ENCODE peak calls at places on chromosomes 7 and 10, in eight cellular contexts. One of them, this sample, is unnamed. For H3K4me1, the result is how much of the 10 kb centered on the place peaks cover.

GRCh38 chr7:157848508-157849340 is 511.9 kb downstream of the DNAJB6 start:
- DNase-seq in breast epithelium: no peak
- DNase-seq in upper lobe of left lung: no peak
- DNase-seq in sigmoid colon: no peak
- DNase-seq in ascending aorta: no peak
- DNase-seq in lower lobe of right lung: no peak
- DNase-seq in ovary: no peak
- DNase-seq in heart right ventricle: no peak
- DNase-seq in this sample: no peak

GRCh38 chr7:70502117-70502516 is 629.8 kb upstream of the GALNT17 start:
- DNase-seq in breast epithelium: no peak
- DNase-seq in upper lobe of left lung: no peak
- DNase-seq in sigmoid colon: no peak
- DNase-seq in ascending aorta: no peak
- DNase-seq in lower lobe of right lung: no peak
- DNase-seq in ovary: no peak
- DNase-seq in heart right ventricle: no peak
- DNase-seq in this sample: no peak

GRCh38 chr7:37920619-37921339 is at the start of gene EPDR1:
- DNase-seq in breast epithelium: peak
- DNase-seq in upper lobe of left lung: peak
- DNase-seq in sigmoid colon: peak
- DNase-seq in ascending aorta: no peak
- DNase-seq in lower lobe of right lung: peak
- DNase-seq in ovary: peak
- DNase-seq in heart right ventricle: peak
- DNase-seq in this sample: peak

GRCh38 chr10:122348951-122349361 is 25.6 kb upstream of the PLEKHA1 start:
- DNase-seq in breast epithelium: no peak
- DNase-seq in upper lobe of left lung: no peak
- DNase-seq in sigmoid colon: no peak
- DNase-seq in ascending aorta: no peak
- DNase-seq in lower lobe of right lung: no peak
- DNase-seq in ovary: no peak
- DNase-seq in heart right ventricle: no peak
- DNase-seq in this sample: no peak

GRCh38 chr10:131391991-131392390 is 80.5 kb upstream of the TCERG1L start:
- DNase-seq in breast epithelium: no peak
- DNase-seq in upper lobe of left lung: no peak
- DNase-seq in sigmoid colon: no peak
- DNase-seq in ascending aorta: no peak
- DNase-seq in lower lobe of right lung: no peak
- DNase-seq in ovary: no peak
- DNase-seq in heart right ventricle: no peak
- DNase-seq in this sample: no peak

GRCh38 chr10:80669485-80669884 is 131.8 kb downstream of the SH2D4B start:
- DNase-seq in breast epithelium: no peak
- DNase-seq in upper lobe of left lung: no peak
- DNase-seq in sigmoid colon: no peak
- DNase-seq in ascending aorta: no peak
- DNase-seq in lower lobe of right lung: no peak
- DNase-seq in ovary: no peak
- DNase-seq in heart right ventricle: no peak
- DNase-seq in this sample: no peak

GRCh38 chr10:53314856-53315255 is 542.3 kb upstream of the MBL2 start:
- DNase-seq in breast epithelium: no peak
- DNase-seq in upper lobe of left lung: no peak
- DNase-seq in sigmoid colon: no peak
- DNase-seq in ascending aorta: no peak
- DNase-seq in lower lobe of right lung: no peak
- DNase-seq in ovary: no peak
- DNase-seq in heart right ventricle: no peak
- DNase-seq in this sample: no peak

GRCh38 chr7:75054744-75055527 is 18.7 kb downstream of the RCC1L start:
- DNase-seq in breast epithelium: peak
- DNase-seq in upper lobe of left lung: peak
- DNase-seq in sigmoid colon: peak
- DNase-seq in ascending aorta: peak
- DNase-seq in lower lobe of right lung: peak
- DNase-seq in ovary: peak
- DNase-seq in heart right ventricle: peak
- DNase-seq in this sample: peak

GRCh38 chr10:33381897-33382578 is 47.6 kb upstream of the NRP1 start:
- DNase-seq in breast epithelium: no peak
- DNase-seq in upper lobe of left lung: no peak
- DNase-seq in sigmoid colon: no peak
- DNase-seq in ascending aorta: no peak
- DNase-seq in lower lobe of right lung: no peak
- DNase-seq in ovary: no peak
- DNase-seq in heart right ventricle: no peak
- DNase-seq in this sample: no peak

GRCh38 chr7:69683002-69683401 is 84.7 kb downstream of the AUTS2 start:
- DNase-seq in breast epithelium: peak
- DNase-seq in upper lobe of left lung: no peak
- DNase-seq in sigmoid colon: no peak
- DNase-seq in ascending aorta: no peak
- DNase-seq in lower lobe of right lung: no peak
- DNase-seq in ovary: no peak
- DNase-seq in heart right ventricle: no peak
- DNase-seq in this sample: no peak

GRCh38 chr7:128918266-128918665 is 7.8 kb upstream of the KCP start:
- DNase-seq in breast epithelium: no peak
- DNase-seq in upper lobe of left lung: peak
- DNase-seq in sigmoid colon: peak
- DNase-seq in ascending aorta: no peak
- DNase-seq in lower lobe of right lung: no peak
- DNase-seq in ovary: no peak
- DNase-seq in heart right ventricle: no peak
- DNase-seq in this sample: peak

GRCh38 chr10:80506189-80506575 is 31.5 kb upstream of the SH2D4B start:
- DNase-seq in breast epithelium: no peak
- DNase-seq in upper lobe of left lung: peak
- DNase-seq in sigmoid colon: no peak
- DNase-seq in ascending aorta: no peak
- DNase-seq in lower lobe of right lung: no peak
- DNase-seq in ovary: no peak
- DNase-seq in heart right ventricle: no peak
- DNase-seq in this sample: no peak

GRCh38 chr7:30281791-30282190 is 2.6 kb upstream of the ZNRF2 start:
- DNase-seq in breast epithelium: no peak
- DNase-seq in upper lobe of left lung: no peak
- DNase-seq in sigmoid colon: no peak
- DNase-seq in ascending aorta: no peak
- DNase-seq in lower lobe of right lung: no peak
- DNase-seq in ovary: no peak
- DNase-seq in heart right ventricle: no peak
- DNase-seq in this sample: no peak

GRCh38 chr10:98361131-98361633 is 53.8 kb downstream of the PYROXD2 start:
- DNase-seq in breast epithelium: peak
- DNase-seq in upper lobe of left lung: peak
- DNase-seq in sigmoid colon: peak
- DNase-seq in ascending aorta: peak
- DNase-seq in lower lobe of right lung: peak
- DNase-seq in ovary: peak
- DNase-seq in heart right ventricle: peak
- DNase-seq in this sample: peak

GRCh38 chr10:43380610-43381222 is 9.3 kb downstream of the FXYD4 start:
- DNase-seq in breast epithelium: no peak
- DNase-seq in upper lobe of left lung: no peak
- DNase-seq in sigmoid colon: peak
- DNase-seq in ascending aorta: no peak
- DNase-seq in lower lobe of right lung: no peak
- DNase-seq in ovary: no peak
- DNase-seq in heart right ventricle: no peak
- DNase-seq in this sample: no peak

GRCh38 chr10:121540773-121541395 is 57.4 kb downstream of the FGFR2 start:
- DNase-seq in breast epithelium: no peak
- DNase-seq in upper lobe of left lung: no peak
- DNase-seq in sigmoid colon: no peak
- DNase-seq in ascending aorta: no peak
- DNase-seq in lower lobe of right lung: no peak
- DNase-seq in ovary: no peak
- DNase-seq in heart right ventricle: no peak
- DNase-seq in this sample: no peak

GRCh38 chr7:110119883-110120581 is 970.9 kb upstream of the LRRN3 start:
- DNase-seq in breast epithelium: no peak
- DNase-seq in upper lobe of left lung: no peak
- DNase-seq in sigmoid colon: no peak
- DNase-seq in ascending aorta: no peak
- DNase-seq in lower lobe of right lung: no peak
- DNase-seq in ovary: no peak
- DNase-seq in heart right ventricle: no peak
- DNase-seq in this sample: no peak

GRCh38 chr7:100804681-100805431 is 22.5 kb downstream of the EPHB4 start:
- DNase-seq in breast epithelium: peak
- DNase-seq in upper lobe of left lung: no peak
- DNase-seq in sigmoid colon: no peak
- DNase-seq in ascending aorta: no peak
- DNase-seq in lower lobe of right lung: no peak
- DNase-seq in ovary: no peak
- DNase-seq in heart right ventricle: no peak
- DNase-seq in this sample: no peak
- H3K4me1 ChIP-seq in breast epithelium: under half
- H3K4me1 ChIP-seq in upper lobe of left lung: under half
- H3K4me1 ChIP-seq in sigmoid colon: under half
- H3K4me1 ChIP-seq in ascending aorta: under half
- H3K4me1 ChIP-seq in lower lobe of right lung: under half
- H3K4me1 ChIP-seq in ovary: under half
- H3K4me1 ChIP-seq in heart right ventricle: under half
- H3K4me1 ChIP-seq in this sample: under half

GRCh38 chr7:80204919-80205318 is 70.3 kb downstream of the GNAI1 start:
- DNase-seq in breast epithelium: no peak
- DNase-seq in upper lobe of left lung: no peak
- DNase-seq in sigmoid colon: no peak
- DNase-seq in ascending aorta: no peak
- DNase-seq in lower lobe of right lung: no peak
- DNase-seq in ovary: no peak
- DNase-seq in heart right ventricle: no peak
- DNase-seq in this sample: no peak

GRCh38 chr7:80210400-80210799 is 75.8 kb downstream of the GNAI1 start:
- DNase-seq in breast epithelium: no peak
- DNase-seq in upper lobe of left lung: no peak
- DNase-seq in sigmoid colon: no peak
- DNase-seq in ascending aorta: no peak
- DNase-seq in lower lobe of right lung: no peak
- DNase-seq in ovary: no peak
- DNase-seq in heart right ventricle: no peak
- DNase-seq in this sample: no peak

GRCh38 chr7:80207501-80207900 is 72.9 kb downstream of the GNAI1 start:
- DNase-seq in breast epithelium: no peak
- DNase-seq in upper lobe of left lung: no peak
- DNase-seq in sigmoid colon: no peak
- DNase-seq in ascending aorta: no peak
- DNase-seq in lower lobe of right lung: no peak
- DNase-seq in ovary: no peak
- DNase-seq in heart right ventricle: no peak
- DNase-seq in this sample: no peak

GRCh38 chr7:80206763-80207162 is 72.1 kb downstream of the GNAI1 start:
- DNase-seq in breast epithelium: no peak
- DNase-seq in upper lobe of left lung: no peak
- DNase-seq in sigmoid colon: no peak
- DNase-seq in ascending aorta: no peak
- DNase-seq in lower lobe of right lung: no peak
- DNase-seq in ovary: no peak
- DNase-seq in heart right ventricle: no peak
- DNase-seq in this sample: no peak
- TF ChIP-seq CTCF in breast epithelium: no peak
- TF ChIP-seq CTCF in upper lobe of left lung: no peak
- TF ChIP-seq CTCF in sigmoid colon: no peak
- TF ChIP-seq CTCF in ascending aorta: no peak
- TF ChIP-seq CTCF in lower lobe of right lung: no peak
- TF ChIP-seq CTCF in ovary: no peak
- TF ChIP-seq CTCF in heart right ventricle: no peak
- TF ChIP-seq CTCF in this sample: no peak

DNA sequence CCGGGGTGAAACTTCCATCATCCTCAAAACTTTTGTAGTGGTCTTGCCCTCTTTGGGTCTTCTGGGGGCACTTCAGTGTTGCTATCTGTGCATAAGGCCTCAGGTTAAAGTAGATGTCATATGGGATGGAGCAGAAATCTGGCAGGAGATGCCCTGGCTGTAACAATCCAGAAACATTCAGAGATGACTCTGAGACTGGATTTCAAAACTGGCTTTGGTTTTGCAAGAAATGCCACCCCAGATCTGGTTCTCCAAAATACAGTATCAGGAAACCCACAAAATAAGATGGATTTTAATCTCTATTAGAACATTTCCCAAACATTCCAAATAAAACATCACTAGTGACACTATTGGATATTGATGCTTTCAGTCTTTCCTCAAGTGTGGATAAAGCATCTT is 191.5 kb downstream of the REEP3 start:
- DNase-seq in breast epithelium: no peak
- DNase-seq in upper lobe of left lung: no peak
- DNase-seq in sigmoid colon: no peak
- DNase-seq in ascending aorta: no peak
- DNase-seq in lower lobe of right lung: no peak
- DNase-seq in ovary: no peak
- DNase-seq in heart right ventricle: no peak
- DNase-seq in this sample: no peak
- H3K4me1 ChIP-seq in breast epithelium: under half
- H3K4me1 ChIP-seq in upper lobe of left lung: under half
- H3K4me1 ChIP-seq in sigmoid colon: under half
- H3K4me1 ChIP-seq in ascending aorta: under half
- H3K4me1 ChIP-seq in lower lobe of right lung: under half
- H3K4me1 ChIP-seq in ovary: under half
- H3K4me1 ChIP-seq in heart right ventricle: under half
- H3K4me1 ChIP-seq in this sample: under half

GRCh38 chr7:138460649-138461607 is 869 bp downstream of the TRIM24 start:
- DNase-seq in breast epithelium: peak
- DNase-seq in upper lobe of left lung: peak
- DNase-seq in sigmoid colon: peak
- DNase-seq in ascending aorta: no peak
- DNase-seq in lower lobe of right lung: peak
- DNase-seq in ovary: peak
- DNase-seq in heart right ventricle: peak
- DNase-seq in this sample: peak
- TF ChIP-seq CTCF in breast epithelium: no peak
- TF ChIP-seq CTCF in upper lobe of left lung: peak
- TF ChIP-seq CTCF in sigmoid colon: no peak
- TF ChIP-seq CTCF in ascending aorta: no peak
- TF ChIP-seq CTCF in lower lobe of right lung: no peak
- TF ChIP-seq CTCF in ovary: no peak
- TF ChIP-seq CTCF in heart right ventricle: no peak
- TF ChIP-seq CTCF in this sample: no peak

GRCh38 chr10:3095373-3096139 is 28.2 kb downstream of the PFKP start:
- DNase-seq in breast epithelium: no peak
- DNase-seq in upper lobe of left lung: peak
- DNase-seq in sigmoid colon: peak
- DNase-seq in ascending aorta: no peak
- DNase-seq in lower lobe of right lung: no peak
- DNase-seq in ovary: peak
- DNase-seq in heart right ventricle: no peak
- DNase-seq in this sample: no peak
- H3K4me1 ChIP-seq in breast epithelium: under half
- H3K4me1 ChIP-seq in upper lobe of left lung: under half
- H3K4me1 ChIP-seq in sigmoid colon: under half
- H3K4me1 ChIP-seq in ascending aorta: under half
- H3K4me1 ChIP-seq in lower lobe of right lung: under half
- H3K4me1 ChIP-seq in ovary: under half
- H3K4me1 ChIP-seq in heart right ventricle: under half
- H3K4me1 ChIP-seq in this sample: under half

GRCh38 chr10:22345301-22346086 is at the start of gene SPAG6:
- DNase-seq in breast epithelium: no peak
- DNase-seq in upper lobe of left lung: peak
- DNase-seq in sigmoid colon: peak
- DNase-seq in ascending aorta: no peak
- DNase-seq in lower lobe of right lung: peak
- DNase-seq in ovary: no peak
- DNase-seq in heart right ventricle: peak
- DNase-seq in this sample: peak
- TF ChIP-seq CTCF in breast epithelium: no peak
- TF ChIP-seq CTCF in upper lobe of left lung: no peak
- TF ChIP-seq CTCF in sigmoid colon: no peak
- TF ChIP-seq CTCF in ascending aorta: no peak
- TF ChIP-seq CTCF in lower lobe of right lung: no peak
- TF ChIP-seq CTCF in ovary: no peak
- TF ChIP-seq CTCF in heart right ventricle: no peak
- TF ChIP-seq CTCF in this sample: no peak

This sample was measured in upper lobe of right lung.